ENCODE peak calls at places on chromosomes 13 and 19, in seven cellular contexts. I is CD4-positive, alpha-beta T cell; J is COR-L47; G is non-pigmented ciliary epithelial cell; C is cardiac muscle cell; B is upper lobe of left lung; M is HTR-8/SVneo. S is an unnamed sample.

GRCh38 chr13:43939149-43939548 is 59.4 kb downstream of the LACC1 start:
- DNase-seq in M (no peak), B (no peak), C (no peak), I (no peak), G (no peak), J (no peak), S (no peak)

GRCh38 chr19:2902590-2903218 is 2.0 kb downstream of the ZNF57 start:
- DNase-seq in G (no peak), C (no peak), I (no peak), B (no peak), J (no peak), M (no peak), S (no peak)

GRCh38 chr13:75384881-75385707 is 96.9 kb downstream of the TBC1D4 start:
- DNase-seq in G (no peak), I (no peak), J (peak), B (no peak), M (no peak), C (no peak), S (no peak)

GRCh38 chr13:91574756-91575155 is 176.3 kb downstream of the GPC5 start:
- DNase-seq in M (no peak), C (peak), G (peak), I (no peak), B (no peak), J (no peak), S (no peak)

GRCh38 chr13:21528616-21529015 is 69.5 kb upstream of the ZDHHC20 start:
- DNase-seq in M (peak), C (peak), B (no peak), J (no peak), I (no peak), G (peak), S (no peak)

GRCh38 chr19:12666305-12667048 is at the start of the genes MAN2B1 and WDR83:
- DNase-seq in J (peak), M (peak), B (peak), I (peak), C (peak), G (no peak), S (peak)

GRCh38 chr19:12985049-12985776 is 10.1 kb upstream of the NFIX start:
- DNase-seq in I (no peak), B (peak), J (peak), G (no peak), M (no peak), C (no peak), S (no peak)

GRCh38 chr19:1609680-1610474 is 4.6 kb upstream of the UQCR11 start:
- DNase-seq in M (no peak), G (no peak), B (no peak), C (no peak), J (no peak), I (no peak), S (no peak)

GRCh38 chr13:48908381-48909087 is 67.2 kb upstream of the FNDC3A start:
- DNase-seq in G (no peak), M (no peak), J (no peak), C (peak), I (no peak), B (no peak), S (no peak)

GRCh38 chr13:50053844-50054243 is 38.6 kb downstream of the KCNRG start:
- DNase-seq in B (no peak), J (no peak), M (no peak), C (no peak), I (no peak), G (no peak), S (no peak)

GRCh38 chr19:36973021-36973843 is 57.1 kb downstream of the ZNF568 start:
- DNase-seq in J (peak), M (peak), I (peak), G (peak), C (peak), B (peak), S (peak)

GRCh38 chr13:34738251-34739170 is 203.6 kb upstream of the NBEA start:
- DNase-seq in J (no peak), B (no peak), G (no peak), I (no peak), M (no peak), C (no peak), S (no peak)

GRCh38 chr13:23579072-23579885 is 9.1 kb downstream of the TNFRSF19 start:
- DNase-seq in I (peak), B (peak), C (peak), G (no peak), M (peak), J (peak), S (peak)

GRCh38 chr13:100534147-100534818 is 54.3 kb downstream of the GGACT start:
- DNase-seq in B (no peak), I (no peak), M (no peak), C (no peak), G (no peak), J (peak), S (no peak)

GRCh38 chr19:45769821-45770191 is 754 bp upstream of the SIX5 start:
- DNase-seq in I (peak), B (peak), M (no peak), J (no peak), G (no peak), C (no peak), S (no peak)